ENCODE peak calls at places on chromosomes 4 and X, in five cellular contexts. L is AG09309, V is A549, O is choroid plexus epithelial cell, F is NB4. G is an unnamed sample.
A peak's percentile ranks its signal among the peaks of the same experiment; 100 is the strongest.

GRCh38 chr4:26815686-26816085 is 45.0 kb upstream of the STIM2 start:
- DNase-seq in L (no peak), V (no peak), O (no peak), F (no peak), G (no peak)

GRCh38 chr4:181224826-181225225 is 1018.4 kb upstream of the TENM3 start:
- DNase-seq in L (no peak), V (no peak), O (no peak), F (no peak), G (no peak)

GRCh38 chr4:125235971-125236370 is 78.8 kb upstream of the FAT4 start:
- DNase-seq in L (no peak), V (no peak), O (no peak), F (no peak), G (no peak)

GRCh38 chr4:2296621-2297601 is 35.0 kb upstream of the MXD4 start:
- DNase-seq in L (no peak), V (no peak), O (no peak), F (no peak), G (no peak)

GRCh38 chr4:113635739-113636437 is 125.7 kb downstream of the CAMK2D start:
- DNase-seq in L (peak; percentile 23), V (no peak), O (peak; percentile 85), F (no peak), G (no peak)

GRCh38 chr4:88225216-88226107 is 58.9 kb downstream of the PPM1K start:
- DNase-seq in L (no peak), V (no peak), O (peak; percentile 53), F (no peak), G (no peak)

GRCh38 chr4:55553442-55553841 is 6.7 kb upstream of the CLOCK start:
- DNase-seq in L (peak; percentile 44), V (no peak), O (peak; percentile 60), F (no peak), G (no peak)

GRCh38 chr4:10204401-10205058 is 87.9 kb upstream of the WDR1 start:
- DNase-seq in L (peak; percentile 61), V (no peak), O (no peak), F (peak; percentile 0), G (no peak)

GRCh38 chr4:6360385-6360784 is 90.7 kb downstream of the WFS1 start:
- DNase-seq in L (no peak), V (no peak), O (peak; percentile 8), F (no peak), G (no peak)

GRCh38 chr4:167903291-167903721 is 189.0 kb upstream of the ANXA10 start:
- DNase-seq in L (no peak), V (peak; percentile 1), O (peak; percentile 55), F (no peak), G (no peak)

GRCh38 chr4:38670939-38671593 is 7.1 kb downstream of the KLF3 start:
- DNase-seq in L (no peak), V (no peak), O (no peak), F (peak; percentile 52), G (no peak)

DNA sequence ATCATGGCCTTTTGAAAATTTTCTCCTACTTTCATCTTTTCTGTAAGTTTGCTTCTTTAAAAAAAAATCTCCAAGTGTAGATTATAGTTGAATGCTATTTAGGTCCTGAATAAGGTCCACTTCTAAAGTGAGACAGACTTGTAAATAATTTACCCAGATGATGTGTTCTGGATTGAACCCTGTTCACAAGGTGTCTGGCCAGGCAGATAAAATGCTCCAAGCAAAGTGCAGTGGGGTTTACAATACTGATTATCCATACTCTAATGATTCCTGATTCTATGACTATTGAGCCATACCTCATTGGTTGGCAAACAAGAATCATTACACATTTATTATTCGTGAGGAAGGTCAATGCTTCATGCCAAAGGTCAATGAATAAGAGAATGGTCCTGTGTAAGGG is 18.8 kb upstream of the SAT1 start:
- DNase-seq in L (no peak), V (no peak), O (no peak), F (no peak), G (no peak)
- H3K4me3 ChIP-seq in L (no peak overlapping the region), V (no peak overlapping the region), O (no peak overlapping the region), F (no peak overlapping the region), G (no peak overlapping the region)

DNA sequence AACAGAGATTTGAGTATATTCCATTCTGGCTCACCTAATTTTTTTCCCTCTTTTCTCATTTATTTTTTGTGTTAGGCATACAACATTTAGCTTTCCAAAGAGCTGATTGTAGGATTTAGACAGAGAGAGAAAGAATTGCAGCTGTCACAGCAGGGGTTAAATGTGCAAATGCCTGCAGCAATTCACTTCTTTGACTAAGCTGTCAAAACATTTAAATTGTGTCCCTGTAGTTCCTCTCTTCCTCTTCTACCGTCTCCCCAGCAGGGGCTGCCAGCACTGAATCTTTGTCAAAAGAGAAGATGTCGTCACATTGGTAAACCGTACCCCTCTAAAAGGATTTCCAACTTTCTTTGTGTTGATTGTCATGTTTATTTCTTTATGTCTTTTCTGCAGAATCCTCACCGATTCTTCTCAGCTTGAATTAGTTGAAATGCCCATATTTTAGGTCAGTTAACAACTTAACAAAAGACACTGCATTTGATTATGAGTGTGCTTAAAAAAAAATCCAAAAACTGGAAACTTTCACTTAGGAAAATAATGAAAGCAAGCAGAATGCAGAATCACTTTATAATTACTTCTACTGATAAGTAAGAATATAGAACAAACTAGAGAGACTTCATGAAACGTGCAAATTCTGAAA is 111.1 kb upstream of the PTPN13 start:
- DNase-seq in L (no peak), V (no peak), O (peak; percentile 46), F (peak; percentile 62), G (no peak)
- TF ChIP-seq CTCF in L (peak; percentile 35), V (no peak), O (peak; percentile 53), F (peak; percentile 44), G (peak; percentile 27)

DNA sequence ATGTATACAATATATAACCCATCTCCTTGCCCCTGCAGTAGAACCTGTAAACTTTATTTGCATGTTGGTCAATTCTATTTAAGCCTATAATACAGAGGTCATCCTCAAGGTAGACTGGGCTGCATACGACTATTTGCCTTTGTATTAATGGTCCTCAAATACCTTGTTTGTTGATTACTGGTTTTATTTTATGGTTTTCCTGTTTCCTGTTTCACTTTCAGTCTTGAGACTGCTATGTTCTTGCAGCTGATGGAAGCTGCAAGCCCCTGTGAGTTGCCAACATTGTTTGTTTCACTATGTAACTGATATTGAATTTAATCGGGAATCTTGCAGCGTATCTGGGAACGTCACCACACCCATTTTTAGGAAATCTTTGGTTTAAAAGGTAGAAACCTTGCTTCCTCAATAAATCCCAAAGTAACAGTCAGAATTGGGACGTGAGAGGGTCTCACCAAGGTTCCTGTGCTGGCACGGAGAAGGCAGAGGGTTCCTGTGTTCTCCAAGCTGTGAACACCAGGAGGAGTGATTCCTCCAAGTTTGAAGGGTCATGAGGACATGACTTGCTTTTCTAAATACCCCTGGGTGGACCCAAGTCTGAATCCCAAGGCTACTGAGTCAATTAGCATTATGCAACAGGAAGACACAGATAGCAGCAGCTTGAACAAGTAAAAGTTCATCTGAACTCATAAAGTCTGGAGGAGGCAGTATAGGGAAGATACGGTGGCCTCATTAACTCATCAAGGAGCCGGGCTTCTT is 110.6 kb upstream of the PNPLA4 start:
- DNase-seq in L (no peak), V (no peak), O (no peak), F (peak; percentile 51), G (no peak)
- H3K4me3 ChIP-seq in L (no peak overlapping the region), V (no peak overlapping the region), O (no peak overlapping the region), F (no peak overlapping the region), G (no peak overlapping the region)

GRCh38 chrX:13805241-13805640 is 11.7 kb downstream of the GPM6B start:
- DNase-seq in L (no peak), V (no peak), O (peak; percentile 1), F (no peak), G (no peak)
- TF ChIP-seq CTCF in L (no peak), V (no peak), O (no peak), F (no peak), G (no peak)

DNA sequence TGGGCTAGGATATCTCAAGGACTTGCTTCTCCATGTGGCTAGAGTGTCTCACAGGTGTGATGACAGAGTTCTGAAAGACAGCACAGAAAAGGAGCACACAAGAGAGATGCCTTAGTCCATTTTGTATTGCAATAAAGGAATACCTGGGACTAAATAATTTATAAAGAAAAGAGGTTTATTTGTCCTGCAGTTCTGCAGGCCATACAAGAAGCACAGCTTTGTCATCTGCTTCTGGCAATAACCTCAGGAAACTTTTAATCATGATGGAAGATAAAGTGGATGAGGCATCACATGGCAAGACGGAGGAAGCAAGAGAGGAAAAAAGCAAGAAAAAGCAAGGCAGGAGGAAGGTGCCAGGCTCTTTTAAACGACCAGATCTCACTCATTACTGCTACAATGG is 126.9 kb downstream of the ADAMTS3 start:
- DNase-seq in L (no peak), V (no peak), O (no peak), F (no peak), G (no peak)
- H3K4me3 ChIP-seq in L (no peak overlapping the region), V (no peak overlapping the region), O (no peak overlapping the region), F (no peak overlapping the region), G (no peak overlapping the region)

DNA sequence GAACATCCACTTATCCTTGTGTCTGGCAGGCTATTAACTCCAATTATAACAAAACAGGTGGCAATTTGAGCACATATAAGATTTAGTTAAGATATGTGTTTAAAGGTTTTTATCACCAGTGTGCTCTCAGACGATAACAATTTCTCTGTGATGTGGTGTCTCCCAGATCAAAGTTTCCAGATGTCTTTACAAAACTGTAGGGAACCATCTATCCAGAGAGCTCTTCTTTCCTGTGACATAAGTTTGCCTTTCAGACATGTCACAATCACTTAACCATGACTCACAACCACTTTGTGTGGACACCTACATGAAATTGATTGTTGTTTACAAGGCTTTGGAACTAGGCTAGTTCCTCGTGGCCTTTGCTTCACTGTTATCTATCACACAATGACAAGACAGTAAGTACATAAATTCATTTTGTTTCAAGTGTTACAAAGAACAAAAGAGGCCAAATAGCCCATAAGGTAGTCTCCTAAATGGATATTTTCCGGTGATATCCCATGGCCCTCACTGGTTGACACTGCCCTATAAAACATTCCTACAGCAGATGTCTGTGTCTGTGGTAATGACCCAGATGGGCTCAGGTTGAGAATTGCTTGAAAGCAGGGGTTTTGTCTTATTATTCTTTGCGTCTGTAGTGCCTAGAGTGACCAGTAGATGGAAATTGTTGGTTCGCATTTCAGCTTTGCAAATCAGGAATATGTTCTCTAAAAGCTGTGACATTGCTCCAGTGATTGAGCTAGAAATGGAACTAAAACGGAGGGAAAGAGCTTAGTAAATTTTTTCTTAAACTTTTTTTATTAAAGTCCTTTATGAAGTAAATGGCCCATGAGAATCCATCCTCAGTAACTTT is 297.8 kb upstream of the FAM241A start:
- DNase-seq in L (no peak), V (no peak), O (peak; percentile 18), F (peak; percentile 11), G (no peak)
- TF ChIP-seq CTCF in L (peak; percentile 33), V (no peak), O (peak; percentile 44), F (peak; percentile 18), G (peak; percentile 45)

DNA sequence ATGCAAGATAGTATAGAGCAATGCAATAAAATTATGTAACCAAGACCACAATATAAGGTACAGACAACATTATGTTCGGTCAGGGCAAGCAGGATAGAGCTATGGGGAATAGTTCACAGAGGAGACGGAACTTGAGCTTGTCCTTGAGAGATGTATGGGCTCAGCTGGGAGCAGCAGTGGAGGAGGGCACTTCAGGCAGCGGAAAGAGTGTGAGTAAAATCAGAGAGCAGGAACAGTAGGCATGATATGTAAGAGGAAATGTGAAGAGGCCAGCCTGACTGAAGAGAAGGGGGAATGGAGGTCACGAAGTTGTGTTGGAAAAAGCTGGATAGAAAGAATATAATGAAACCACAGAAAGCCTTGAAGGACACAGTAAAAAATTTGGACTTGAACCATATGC is 217.2 kb upstream of the NOCT start:
- DNase-seq in L (no peak), V (no peak), O (no peak), F (no peak), G (no peak)
- H3K4me3 ChIP-seq in L (no peak overlapping the region), V (no peak overlapping the region), O (no peak overlapping the region), F (no peak overlapping the region), G (no peak overlapping the region)

G was measured in epithelial cell of proximal tubule.